ENCODE peak calls at places on chromosome 17, in five cellular contexts. J, R, Q, B and K are unnamed samples.

GRCh38 chr17:45906237-45906636 is 11.9 kb downstream of the MAPT start:
- DNase-seq in J (no peak), R (no peak), Q (no peak), B (no peak), K (no peak)

GRCh38 chr17:17206149-17206912 is at the start of gene PLD6:
- DNase-seq in J (peak), R (peak), Q (peak), B (peak), K (peak)

GRCh38 chr17:37708008-37708615 is 36.7 kb downstream of the HNF1B start:
- DNase-seq in J (no peak), R (no peak), Q (no peak), B (no peak), K (no peak)

GRCh38 chr17:62801553-62801952 is 6.6 kb downstream of the MARCHF10 start:
- DNase-seq in J (peak), R (no peak), Q (no peak), B (no peak), K (no peak)

GRCh38 chr17:66464921-66465320 is 162.5 kb downstream of the PRKCA start:
- DNase-seq in J (peak), R (no peak), Q (no peak), B (no peak), K (no peak)

GRCh38 chr17:74354123-74354522 is 7.5 kb downstream of the BTBD17 start:
- DNase-seq in J (no peak), R (no peak), Q (peak), B (peak), K (peak)

GRCh38 chr17:63634163-63634562 is 11.9 kb downstream of the MAP3K3 start:
- DNase-seq in J (peak), R (no peak), Q (no peak), B (no peak), K (no peak)

GRCh38 chr17:78937561-78937960 is 12.4 kb upstream of the TIMP2 start:
- DNase-seq in J (no peak), R (no peak), Q (no peak), B (no peak), K (no peak)

GRCh38 chr17:41930009-41930832 is at the start of gene ODAD4:
- DNase-seq in J (peak), R (peak), Q (peak), B (peak), K (peak)
- TF ChIP-seq POLR2A in J (peak), R (peak), Q (peak), B (peak), K (peak)

GRCh38 chr17:68599091-68599872 is 1.9 kb downstream of the FAM20A start:
- DNase-seq in J (no peak), R (no peak), Q (no peak), B (no peak), K (no peak)
- TF ChIP-seq POLR2A in J (no peak), R (no peak), Q (no peak), B (no peak), K (no peak)

DNA sequence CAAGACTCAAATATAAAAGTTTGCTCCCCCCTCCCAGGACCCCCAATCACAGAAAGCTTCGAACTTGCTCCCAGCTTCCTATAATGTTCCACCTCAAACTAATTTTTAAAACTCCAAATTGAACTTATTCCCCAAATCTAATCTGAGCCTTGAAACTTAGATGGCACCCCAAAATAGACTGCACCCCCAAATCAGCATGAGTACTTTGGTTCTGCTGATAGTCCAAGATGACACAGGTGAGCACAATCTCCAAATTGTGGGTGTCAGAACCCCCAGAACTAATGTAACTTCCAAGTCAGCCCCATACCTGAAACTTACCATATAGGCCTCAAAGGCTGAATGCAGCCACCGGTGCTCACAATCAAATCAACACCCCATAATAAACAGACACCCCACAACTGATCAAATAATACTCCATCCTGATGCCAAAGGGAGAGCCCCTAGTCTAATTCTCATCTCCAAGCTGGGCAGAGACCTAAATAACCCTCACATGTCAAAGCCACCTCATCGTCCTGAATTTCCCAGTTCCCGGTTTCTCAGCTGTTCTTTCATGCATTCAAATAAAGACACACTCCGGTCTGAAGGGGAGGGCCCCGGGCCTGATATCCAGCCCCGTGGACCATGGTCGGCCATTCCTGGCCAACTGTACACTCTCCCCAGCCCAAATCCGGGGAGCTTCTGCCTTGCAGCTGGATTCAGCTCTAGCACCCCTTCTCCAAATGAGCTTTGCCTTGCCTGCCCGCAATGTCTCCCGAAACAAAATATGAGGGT is 1.8 kb upstream of the BCL6B start:
- DNase-seq in J (no peak), R (no peak), Q (no peak), B (no peak), K (no peak)
- TF ChIP-seq POLR2A in J (no peak), R (no peak), Q (no peak), B (no peak), K (no peak)

GRCh38 chr17:77140878-77141767 is at the start of gene SEC14L1:
- DNase-seq in J (no peak), R (no peak), Q (peak), B (no peak), K (no peak)
- TF ChIP-seq POLR2A in J (peak), R (no peak), Q (peak), B (no peak), K (no peak)

DNA sequence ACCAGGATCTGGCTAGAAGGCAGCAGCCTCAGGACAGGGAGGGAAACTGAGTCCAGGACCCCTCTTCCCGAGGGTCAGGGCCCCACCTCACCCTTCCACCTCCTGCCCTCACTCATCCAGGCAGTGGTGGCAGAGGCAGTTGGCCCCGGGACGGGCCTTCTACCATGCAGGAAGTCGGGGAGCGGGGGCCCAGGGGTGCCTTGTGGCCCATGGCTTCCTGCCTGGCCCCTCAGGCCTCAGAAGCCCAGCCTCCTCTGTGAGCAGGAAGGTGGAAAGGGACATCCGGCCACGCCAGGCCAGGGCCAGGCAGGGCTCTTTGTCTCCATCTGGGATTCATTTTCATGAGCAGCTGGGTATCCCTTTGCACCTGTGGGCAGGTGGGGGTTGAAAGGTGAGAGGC is 58.5 kb downstream of the BAHCC1 start:
- DNase-seq in J (no peak), R (no peak), Q (no peak), B (no peak), K (no peak)
- TF ChIP-seq POLR2A in J (no peak), R (no peak), Q (no peak), B (no peak), K (no peak)

GRCh38 chr17:28726912-28727726 is 1.1 kb upstream of the TLCD1 start:
- DNase-seq in J (peak), R (peak), Q (peak), B (peak), K (peak)
- TF ChIP-seq POLR2A in J (peak), R (no peak), Q (no peak), B (peak), K (peak)

DNA sequence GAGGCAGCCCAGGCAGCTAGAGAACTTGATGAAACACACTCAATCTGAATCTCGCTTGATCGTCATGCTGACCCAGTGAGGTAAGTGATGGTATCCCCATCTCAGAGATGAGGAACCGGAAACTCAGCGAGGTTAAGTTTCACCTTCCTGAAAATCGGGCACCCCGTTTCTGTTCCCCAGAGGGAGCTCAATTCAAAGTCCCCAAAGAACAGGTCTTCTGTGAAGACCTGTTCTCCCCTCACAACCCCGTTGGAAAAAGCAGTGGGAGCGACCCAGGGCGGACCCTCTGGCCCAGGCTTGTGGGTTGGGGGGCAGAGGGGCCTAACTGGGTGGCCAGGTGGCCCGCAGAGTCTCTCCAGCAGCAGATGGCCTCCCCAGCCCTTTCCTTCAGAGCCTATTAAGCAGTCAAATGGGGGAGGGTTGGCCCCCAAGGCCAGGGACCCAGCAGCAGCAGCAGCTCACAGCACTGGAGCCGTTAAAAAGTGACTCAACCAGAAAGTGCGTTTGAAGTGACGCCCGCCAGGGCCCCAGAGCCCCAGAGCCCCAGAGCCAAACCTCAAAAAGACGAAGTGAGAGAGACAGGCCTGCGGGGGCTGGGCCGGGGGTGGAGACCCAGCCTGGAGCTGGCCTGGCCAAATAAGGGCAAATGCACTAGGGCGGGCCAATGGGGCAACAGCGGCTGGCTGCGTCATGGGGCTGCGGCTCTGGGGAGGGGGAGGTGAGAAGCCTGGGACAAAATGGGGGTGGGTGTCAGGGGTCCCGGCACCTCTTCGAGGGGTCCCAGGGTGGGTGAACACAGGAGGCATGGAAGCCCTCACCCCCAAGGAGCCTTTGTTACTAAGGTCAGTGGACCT is 9.2 kb upstream of the TSPOAP1 start:
- DNase-seq in J (peak), R (peak), Q (peak), B (no peak), K (no peak)
- TF ChIP-seq POLR2A in J (no peak), R (peak), Q (peak), B (no peak), K (peak)

GRCh38 chr17:67959510-67959909 is 36.8 kb downstream of the C17orf58 start:
- DNase-seq in J (no peak), R (no peak), Q (no peak), B (no peak), K (no peak)
- TF ChIP-seq POLR2A in J (no peak), R (no peak), Q (no peak), B (no peak), K (no peak)

GRCh38 chr17:72143245-72143644 is 22.4 kb downstream of the SOX9 start:
- DNase-seq in J (no peak), R (no peak), Q (no peak), B (no peak), K (no peak)
- TF ChIP-seq POLR2A in J (no peak), R (no peak), Q (no peak), B (no peak), K (no peak)

GRCh38 chr17:31552568-31552967 is 161.1 kb downstream of the RAB11FIP4 start:
- DNase-seq in J (no peak), R (no peak), Q (no peak), B (no peak), K (no peak)

GRCh38 chr17:31549121-31549524 is 157.6 kb downstream of the RAB11FIP4 start:
- DNase-seq in J (no peak), R (no peak), Q (no peak), B (no peak), K (no peak)

GRCh38 chr17:31548709-31549108 is 157.2 kb downstream of the RAB11FIP4 start:
- DNase-seq in J (no peak), R (no peak), Q (peak), B (no peak), K (no peak)

GRCh38 chr17:31550389-31551056 is 159.0 kb downstream of the RAB11FIP4 start:
- DNase-seq in J (peak), R (no peak), Q (no peak), B (no peak), K (no peak)

DNA sequence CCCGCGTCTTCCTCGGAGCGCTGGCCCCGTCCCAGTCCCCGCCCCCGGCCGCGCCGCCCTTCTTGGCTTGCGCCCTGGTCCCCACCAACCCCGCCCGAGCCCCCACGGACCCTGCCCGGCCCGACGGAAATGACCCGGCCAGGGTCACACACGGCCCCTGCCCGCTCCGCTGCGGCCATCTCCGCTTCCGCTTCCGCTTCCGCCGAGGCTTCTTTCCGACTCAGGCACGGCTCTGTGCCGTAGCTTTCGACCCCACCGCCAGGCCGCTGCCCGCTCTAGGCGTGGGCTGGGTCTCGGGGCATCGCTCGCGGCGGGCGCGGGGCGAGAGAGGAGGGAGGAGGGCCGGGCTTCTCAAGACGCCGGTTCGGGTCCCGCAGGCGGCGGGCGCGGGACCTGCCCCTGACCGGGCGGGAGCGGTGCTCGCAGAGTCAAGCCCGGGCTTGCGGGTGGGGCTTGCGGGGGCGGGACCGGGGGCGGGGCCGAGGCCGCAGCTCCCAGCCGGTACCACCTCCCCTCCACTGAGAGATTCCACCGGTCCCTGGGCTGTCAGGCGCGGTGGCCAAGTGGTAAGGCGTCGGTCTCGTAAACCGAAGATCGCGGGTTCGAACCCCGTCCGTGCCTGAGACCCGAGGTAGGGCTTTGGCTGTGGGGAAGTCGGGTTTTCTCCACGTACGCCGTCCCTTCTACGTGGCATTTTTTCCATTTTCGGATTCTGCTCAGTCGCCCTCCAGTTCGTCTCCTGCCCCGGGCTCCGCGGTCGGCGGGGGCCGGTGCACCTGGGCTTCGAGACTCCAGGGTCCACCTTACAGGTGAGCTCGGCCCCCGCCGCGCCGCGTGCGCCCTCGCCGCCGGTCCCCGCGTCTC is 158.3 kb downstream of the RAB11FIP4 start:
- DNase-seq in J (peak), R (peak), Q (peak), B (peak), K (peak)
- TF ChIP-seq POLR2A in J (no peak), R (no peak), Q (peak), B (peak), K (no peak)